ENCODE peak calls at places on chromosomes 12 and 14, in ten cellular contexts. Z is retina; K is LoVo; G is uterus; P is activated T-helper 1 cell treated with anti-CD3 and anti-CD28 coated beads, Interleukin-2, amount 50 U/mL, for 16 hours; N is NCI-H1436; A is stimulated activated CD4-positive, alpha-beta T cell treated with anti-CD3 and anti-CD28 coated beads, TNF-alpha, amount 100 ng/mL, for 48 hours; D is right cardiac atrium; W is bronchial epithelial cell; I is colonic mucosa. U is an unnamed sample.

GRCh38 chr14:44149597-44149996 is 357.5 kb downstream of the FSCB start:
- DNase-seq in W (peak; percentile 17), N (peak; percentile 14), A (no peak), I (no peak), K (peak; percentile 30), D (no peak), P (no peak), G (no peak), Z (peak; percentile 30), U (no peak)

GRCh38 chr12:9049520-9050133 is 60.3 kb downstream of the KLRG1 start:
- DNase-seq in D (no peak), I (no peak), K (peak; percentile 64), Z (no peak), P (no peak), G (no peak), A (no peak), W (peak; percentile 58), N (no peak), U (no peak)

GRCh38 chr14:59321184-59321952 is 132.9 kb downstream of the DAAM1 start:
- DNase-seq in Z (no peak), D (no peak), K (no peak), P (no peak), I (no peak), N (no peak), A (no peak), W (peak; percentile 83), G (no peak), U (no peak)

GRCh38 chr12:109844091-109844490 is 10.9 kb upstream of the TRPV4 start:
- DNase-seq in K (no peak), G (no peak), A (no peak), W (no peak), Z (no peak), I (no peak), N (no peak), D (no peak), P (no peak), U (no peak)

GRCh38 chr12:124814741-124815613 is 48.7 kb downstream of the SCARB1 start:
- DNase-seq in N (peak; percentile 41), D (no peak), P (no peak), G (no peak), A (no peak), W (no peak), Z (no peak), K (no peak), I (no peak), U (no peak)

GRCh38 chr12:7161327-7161726 is 28.2 kb upstream of the PEX5 start:
- DNase-seq in A (no peak), K (no peak), N (no peak), D (no peak), G (no peak), P (no peak), I (no peak), W (no peak), Z (no peak), U (no peak)

GRCh38 chr12:14239350-14239934 is 126.0 kb upstream of the ATF7IP start:
- DNase-seq in Z (peak; percentile 55), A (no peak), N (no peak), W (no peak), G (peak; percentile 24), I (peak; percentile 52), P (no peak), K (peak; percentile 81), D (peak; percentile 64), U (peak; percentile 69)

GRCh38 chr12:40016960-40017359 is 88.9 kb downstream of the SLC2A13 start:
- DNase-seq in D (no peak), K (peak; percentile 79), A (no peak), G (no peak), I (peak; percentile 36), Z (no peak), N (no peak), W (no peak), P (no peak), U (no peak)

GRCh38 chr12:64181504-64182291 is 40.4 kb downstream of the KICS2 start:
- DNase-seq in K (peak; percentile 78), I (peak; percentile 50), D (peak; percentile 40), G (peak; percentile 67), P (no peak), A (no peak), W (peak; percentile 100), N (peak; percentile 1), Z (peak; percentile 61), U (no peak)

GRCh38 chr12:48165089-48166031 is 8.0 kb upstream of the ASB8 start:
- DNase-seq in P (no peak), A (no peak), D (no peak), I (peak; percentile 58), N (peak; percentile 58), W (peak; percentile 60), K (peak; percentile 76), G (no peak), Z (peak; percentile 35), U (peak; percentile 38)

GRCh38 chr14:63578300-63578699 is 35.1 kb upstream of the PPP2R5E start:
- DNase-seq in D (no peak), Z (no peak), W (peak; percentile 72), G (no peak), I (no peak), A (no peak), K (no peak), N (no peak), P (no peak), U (no peak)

GRCh38 chr12:15206338-15206737 is 14.9 kb downstream of the RERG start:
- DNase-seq in I (no peak), G (no peak), N (no peak), Z (no peak), W (no peak), D (no peak), A (no peak), K (no peak), P (no peak), U (no peak)

GRCh38 chr14:69191340-69192111 is at the start of gene EXD2:
- DNase-seq in A (peak; percentile 75), Z (peak; percentile 92), D (peak; percentile 86), K (peak; percentile 94), W (peak; percentile 83), G (peak; percentile 86), P (peak; percentile 49), I (peak; percentile 91), N (peak; percentile 91), U (peak; percentile 46)

GRCh38 chr12:25502071-25502555 is 51.0 kb downstream of the LMNTD1 start:
- DNase-seq in P (no peak), W (no peak), I (no peak), N (no peak), D (no peak), K (no peak), Z (no peak), G (no peak), A (no peak), U (no peak)

GRCh38 chr14:93951798-93952540 is 24.4 kb downstream of the ASB2 start:
- DNase-seq in G (no peak), N (no peak), I (no peak), D (no peak), K (peak; percentile 8), Z (no peak), P (no peak), W (no peak), A (no peak), U (no peak)

GRCh38 chr14:20350280-20350679 is 6.8 kb downstream of the PARP2 start:
- DNase-seq in W (no peak), K (no peak), A (no peak), P (no peak), D (no peak), G (no peak), N (no peak), Z (no peak), I (no peak), U (no peak)

GRCh38 chr12:54439521-54440255 is 20.6 kb upstream of the ITGA5 start:
- DNase-seq in W (peak; percentile 66), N (peak; percentile 34), A (no peak), K (peak; percentile 68), I (no peak), G (no peak), Z (peak; percentile 52), P (no peak), D (no peak), U (no peak)

GRCh38 chr12:57734586-57734985 is 4.0 kb downstream of the AGAP2 start:
- DNase-seq in N (no peak), Z (no peak), G (no peak), K (no peak), W (no peak), P (no peak), A (no peak), I (no peak), D (no peak), U (no peak)

GRCh38 chr12:77736219-77736965 is 94.3 kb upstream of the NAV3 start:
- DNase-seq in I (no peak), A (no peak), Z (no peak), N (no peak), D (no peak), G (no peak), P (no peak), K (no peak), W (no peak), U (no peak)

GRCh38 chr14:72643317-72643801 is 250.5 kb downstream of the DPF3 start:
- DNase-seq in A (no peak), G (no peak), W (peak; percentile 94), P (no peak), I (no peak), K (no peak), N (no peak), Z (peak; percentile 73), D (peak; percentile 30), U (no peak)

GRCh38 chr14:20711275-20712069 is 22.9 kb downstream of the ANG start:
- DNase-seq in N (no peak), W (no peak), Z (no peak), A (no peak), K (no peak), I (no peak), G (no peak), D (no peak), P (no peak), U (no peak)

GRCh38 chr14:101861464-101861863 is 100.0 kb downstream of the PPP2R5C start:
- DNase-seq in P (no peak), A (no peak), G (no peak), Z (no peak), N (no peak), D (no peak), K (no peak), W (no peak), I (no peak), U (no peak)

GRCh38 chr14:106691601-106692291 is 1165.4 kb downstream of the TMEM121 start:
- DNase-seq in K (no peak), P (peak; percentile 13), I (peak; percentile 30), N (no peak), A (peak; percentile 89), Z (no peak), G (no peak), D (peak; percentile 13), W (no peak), U (peak; percentile 100)

GRCh38 chr12:107134558-107134957 is 41.2 kb upstream of the CRY1 start:
- DNase-seq in K (no peak), D (no peak), N (no peak), Z (no peak), W (no peak), I (no peak), A (peak; percentile 40), G (no peak), P (no peak), U (no peak)

GRCh38 chr12:116880817-116881324 is 370 bp downstream of the HRK start:
- DNase-seq in I (peak; percentile 38), K (peak; percentile 72), P (no peak), D (no peak), W (no peak), G (no peak), Z (peak; percentile 65), N (peak; percentile 65), A (no peak), U (peak; percentile 61)

GRCh38 chr14:80310950-80311349 is 99.6 kb upstream of the DIO2 start:
- DNase-seq in Z (no peak), G (no peak), A (no peak), W (no peak), P (no peak), K (no peak), N (no peak), I (no peak), D (no peak), U (no peak)

GRCh38 chr14:77088219-77088618 is 9.8 kb upstream of the CIPC start:
- DNase-seq in W (peak; percentile 97), I (peak; percentile 91), Z (no peak), N (no peak), D (no peak), P (no peak), G (no peak), A (no peak), K (peak; percentile 83), U (no peak)

GRCh38 chr14:31568671-31569070 is 7.5 kb downstream of the NUBPL start:
- DNase-seq in A (no peak), D (no peak), I (no peak), P (no peak), G (no peak), N (no peak), Z (no peak), K (no peak), W (peak; percentile 40), U (no peak)

U was measured in stimulated activated effector memory CD8-positive, alpha-beta T cell treated with anti-CD3 and anti-CD28 coated beads, Interleukin-12 subunit alpha, Interleukin-12 subunit beta, amount 100 ng/mL, for 72 hours.